ENCODE peak calls at places on chromosomes 4 and X, in nine cellular contexts. F is activated CD8-positive, alpha-beta T cell treated with anti-CD3 and anti-CD28 coated beads for 36 hours; W is choroid plexus epithelial cell; S is HCT116; G is cardiac muscle cell; Q is astrocyte of the cerebellum; R is PC-3; T is astrocyte; X is CD14-positive monocyte. I is an unnamed sample.

GRCh38 chr4:94762326-94762725 is 4.6 kb downstream of the BMPR1B start:
- DNase-seq in R (no peak), F (no peak), T (no peak), X (no peak), Q (no peak), W (no peak), G (no peak), S (no peak), I (no peak)

GRCh38 chr4:181897935-181898334 is 345.3 kb upstream of the TENM3 start:
- DNase-seq in R (no peak), W (peak), X (no peak), G (peak), Q (no peak), F (no peak), T (peak), S (no peak), I (no peak)

GRCh38 chrX:49230500-49231232 is 2.5 kb downstream of the CACNA1F start:
- DNase-seq in R (no peak), X (peak), G (no peak), Q (no peak), S (no peak), W (no peak), T (no peak), F (peak), I (peak)

GRCh38 chr4:113614414-113614813 is 147.1 kb downstream of the CAMK2D start:
- DNase-seq in T (no peak), G (no peak), Q (no peak), W (no peak), F (no peak), X (no peak), R (no peak), S (no peak), I (no peak)

GRCh38 chr4:24179201-24179840 is 289.5 kb upstream of the PPARGC1A start:
- DNase-seq in S (no peak), X (no peak), Q (no peak), R (no peak), F (no peak), T (peak), G (no peak), W (no peak), I (no peak)

GRCh38 chrX:23953908-23954269 is 46.1 kb downstream of the CXorf58 start:
- DNase-seq in T (no peak), R (no peak), F (peak), Q (no peak), G (no peak), W (no peak), S (no peak), X (no peak), I (peak)

GRCh38 chr4:133624744-133625143 is 475.6 kb downstream of the PCDH10 start:
- DNase-seq in T (no peak), G (no peak), Q (no peak), W (peak), R (no peak), F (no peak), S (no peak), X (no peak), I (no peak)

GRCh38 chr4:52266537-52267137 is 215.5 kb downstream of the SPATA18 start:
- DNase-seq in G (no peak), W (no peak), T (no peak), S (no peak), R (no peak), Q (no peak), F (no peak), X (no peak), I (no peak)

GRCh38 chr4:167114416-167114971 is 119.8 kb downstream of the SPOCK3 start:
- DNase-seq in X (no peak), R (no peak), F (no peak), G (no peak), W (no peak), S (no peak), T (peak), Q (no peak), I (no peak)

GRCh38 chr4:130563185-130563890 is 1467.4 kb downstream of the C4orf33 start:
- DNase-seq in R (peak), Q (peak), T (peak), G (peak), W (peak), X (no peak), S (peak), F (no peak), I (no peak)
- TF ChIP-seq CTCF in R (peak), Q (peak), T (peak), G (peak), W (peak), X (no peak), S (peak), F (no peak), I (no peak)

GRCh38 chr4:77692847-77693432 is 87.3 kb downstream of the CXCL13 start:
- DNase-seq in F (no peak), G (no peak), T (no peak), R (no peak), Q (no peak), X (no peak), W (no peak), S (no peak), I (no peak)

GRCh38 chr4:77701111-77701510 is 95.5 kb downstream of the CXCL13 start:
- DNase-seq in R (no peak), X (no peak), T (no peak), W (no peak), F (no peak), S (no peak), Q (no peak), G (no peak), I (no peak)

GRCh38 chr4:77699731-77700210 is 94.2 kb downstream of the CXCL13 start:
- DNase-seq in T (peak), F (no peak), W (peak), Q (peak), S (no peak), G (peak), R (peak), X (no peak), I (no peak)

GRCh38 chr4:77695769-77696168 is 90.1 kb downstream of the CXCL13 start:
- DNase-seq in F (no peak), T (peak), Q (peak), R (peak), G (peak), W (peak), X (no peak), S (peak), I (no peak)

DNA sequence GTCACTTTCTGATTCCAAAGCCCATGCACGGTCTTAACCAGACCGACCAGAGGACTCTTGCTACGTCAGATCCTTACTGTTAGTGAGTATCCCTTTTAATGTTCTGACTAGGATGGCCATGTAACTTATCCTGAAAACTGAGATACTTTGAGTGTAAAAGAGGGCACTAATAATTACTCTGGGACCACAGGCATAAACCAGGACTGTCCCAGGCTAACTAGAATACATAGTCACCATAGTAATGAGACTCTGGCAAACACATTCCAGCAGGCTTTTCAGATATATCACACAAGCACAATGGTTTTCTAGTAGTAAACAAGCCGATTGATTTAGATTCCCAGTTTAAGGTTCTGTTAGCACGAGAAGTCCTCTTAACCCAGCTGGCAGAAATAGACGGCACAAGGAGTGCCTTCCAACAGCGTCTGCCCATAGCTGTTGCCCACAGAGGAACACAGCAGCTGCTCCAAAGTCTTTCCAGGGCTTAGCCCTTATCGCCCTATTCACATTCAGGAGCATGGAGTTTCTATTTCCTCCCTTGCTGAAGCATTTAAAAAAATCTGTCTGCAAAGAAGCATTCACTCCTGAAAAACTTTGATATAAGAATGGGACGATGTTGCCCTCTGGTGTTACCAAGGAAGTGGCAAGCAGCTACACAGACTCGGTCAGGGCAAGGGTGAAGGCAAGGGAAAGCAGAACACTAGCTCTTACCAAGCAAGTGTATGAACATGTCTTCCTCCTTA is 92.4 kb downstream of the CXCL13 start:
- DNase-seq in T (peak), W (peak), R (peak), S (peak), X (no peak), Q (peak), F (no peak), G (peak), I (no peak)
- TF ChIP-seq CTCF in T (peak), W (peak), R (peak), S (peak), X (no peak), Q (peak), F (no peak), G (peak), I (no peak)

DNA sequence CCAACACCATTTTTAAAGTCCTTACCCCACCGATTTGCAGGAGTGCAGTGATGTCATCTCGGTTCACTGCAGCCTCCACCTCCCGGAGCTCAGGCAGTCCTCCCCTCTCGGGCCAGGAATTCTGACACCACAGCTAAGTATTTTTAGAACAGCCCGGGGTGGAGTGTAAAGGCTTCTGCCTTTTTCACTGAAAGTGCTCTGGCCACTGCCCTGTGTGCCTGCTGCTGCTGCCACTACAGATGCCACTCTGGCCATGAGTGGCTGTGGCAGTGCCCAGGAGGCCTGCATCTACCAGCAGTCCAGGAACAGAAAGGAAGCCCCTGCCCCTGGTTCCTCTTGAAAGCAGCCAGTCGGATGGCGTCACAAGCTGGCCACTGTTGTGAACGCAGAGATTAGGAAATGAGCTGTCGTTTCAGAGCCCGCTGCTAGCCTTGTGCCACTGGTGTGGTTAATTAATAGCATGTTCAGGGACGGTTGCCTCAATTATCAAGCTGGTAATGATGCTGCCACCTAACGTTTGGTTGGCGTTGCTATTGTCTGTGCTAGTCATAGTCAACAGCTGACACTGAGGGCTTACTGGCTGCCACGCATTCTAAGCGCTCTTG is 23.6 kb upstream of the TBC1D14 start:
- DNase-seq in R (peak), S (no peak), X (peak), T (peak), G (peak), Q (no peak), F (peak), W (peak), I (no peak)
- TF ChIP-seq CTCF in R (peak), S (peak), X (peak), T (peak), G (peak), Q (peak), F (peak), W (peak), I (no peak)

GRCh38 chrX:12319012-12319519 is 180.8 kb downstream of the FRMPD4 start:
- DNase-seq in S (no peak), F (no peak), W (no peak), T (no peak), X (no peak), G (peak), R (peak), Q (no peak), I (no peak)
- TF ChIP-seq CTCF in S (no peak), F (no peak), W (no peak), T (no peak), X (no peak), G (no peak), R (peak), Q (no peak), I (no peak)

I was measured in CD4-positive, alpha-beta T cell.